ENCODE peak calls at places on chromosomes 5 and 9, in nine cellular contexts. D is left ventricle myocardium inferior; O is NCI-H1092; Q is substantia nigra; K is HT1080; J is endothelial cell; P is memory B cell; S is activated T-helper 2 cell treated with anti-CD3 and anti-CD28 coated beads, Interferon-gamma antibody, Interleukin-2, Interleukin-4, amounts not matched to agents 10 μg/mL and 5 μg/mL and 100 μg/mL, durations not matched to agents 14 hours and 24 hours and 36 hours; C is activated naive CD4-positive, alpha-beta T cell. N is an unnamed sample.

GRCh38 chr5:136484808-136485207 is 119.5 kb upstream of the TRPC7 start:
- DNase-seq in P (no peak), J (no peak), D (no peak), C (no peak), O (no peak), K (no peak), S (no peak), Q (no peak), N (no peak)

GRCh38 chr9:88725300-88726024 is 190.5 kb downstream of the NXNL2 start:
- DNase-seq in P (no peak), O (no peak), Q (no peak), J (no peak), S (no peak), D (no peak), K (no peak), C (no peak), N (no peak)

GRCh38 chr9:34246453-34246852 is 67.6 kb downstream of the UBAP1 start:
- DNase-seq in D (no peak), J (no peak), Q (no peak), P (no peak), S (no peak), O (no peak), C (no peak), K (no peak), N (no peak)

GRCh38 chr5:79956173-79956670 is 34.8 kb downstream of the MTX3 start:
- DNase-seq in K (peak), P (no peak), O (no peak), S (no peak), J (no peak), D (no peak), Q (no peak), C (no peak), N (no peak)

GRCh38 chr5:169100735-169101075 is 200.2 kb downstream of the SLIT3 start:
- DNase-seq in P (no peak), K (peak), S (no peak), C (no peak), Q (no peak), D (no peak), J (no peak), O (no peak), N (no peak)

GRCh38 chr9:133844876-133845658 is 106.9 kb upstream of the SARDH start:
- DNase-seq in C (no peak), D (peak), P (no peak), Q (peak), O (no peak), K (no peak), J (no peak), S (no peak), N (no peak)

GRCh38 chr5:134637106-134637721 is 4.6 kb upstream of the SAR1B start:
- DNase-seq in D (no peak), C (no peak), S (no peak), K (no peak), P (no peak), Q (no peak), J (no peak), O (no peak), N (no peak)

GRCh38 chr9:114207034-114207815 is 51.9 kb downstream of the COL27A1 start:
- DNase-seq in P (no peak), K (peak), Q (no peak), S (no peak), J (no peak), O (no peak), C (no peak), D (peak), N (no peak)

GRCh38 chr5:149024477-149024876 is 38.4 kb downstream of the SH3TC2 start:
- DNase-seq in S (no peak), K (peak), J (no peak), P (no peak), O (no peak), D (no peak), Q (no peak), C (no peak), N (no peak)

GRCh38 chr5:93519737-93520136 is 61.3 kb downstream of the NR2F1-AS1 start:
- DNase-seq in O (no peak), D (no peak), P (no peak), C (no peak), Q (no peak), K (no peak), J (no peak), S (no peak), N (no peak)

GRCh38 chr9:113181165-113181564 is 30.4 kb downstream of the SLC31A2 start:
- DNase-seq in K (no peak), P (no peak), O (no peak), Q (no peak), J (no peak), D (no peak), S (no peak), C (no peak), N (no peak)

GRCh38 chr5:119405444-119405843 is 46.9 kb upstream of the HSD17B4 start:
- DNase-seq in J (no peak), P (no peak), K (no peak), O (no peak), Q (no peak), C (no peak), D (no peak), S (no peak), N (no peak)

GRCh38 chr9:86540999-86541398 is 186.8 kb upstream of the TUT7 start:
- DNase-seq in P (no peak), J (no peak), S (no peak), O (no peak), K (no peak), Q (no peak), D (no peak), C (no peak), N (no peak)

GRCh38 chr5:73748510-73749410 is 122.8 kb downstream of the ARHGEF28 start:
- DNase-seq in C (no peak), D (peak), K (no peak), O (peak), P (no peak), S (no peak), Q (no peak), J (no peak), N (no peak)

GRCh38 chr5:80591352-80591751 is 21.3 kb upstream of the ANKRD34B start:
- DNase-seq in O (no peak), Q (no peak), D (no peak), P (no peak), J (no peak), S (no peak), K (peak), C (no peak), N (no peak)

GRCh38 chr9:136664000-136664798 is 1.5 kb downstream of the EGFL7 start:
- DNase-seq in J (no peak), P (no peak), D (no peak), S (no peak), Q (no peak), K (no peak), C (no peak), O (no peak), N (no peak)

GRCh38 chr5:132840896-132841818 is 10.7 kb upstream of the SHROOM1 start:
- DNase-seq in Q (no peak), P (no peak), D (no peak), S (no peak), K (peak), C (no peak), O (no peak), J (no peak), N (no peak)

GRCh38 chr5:95081500-95082355 is 203.2 kb downstream of the MCTP1 start:
- DNase-seq in K (peak), C (peak), Q (no peak), S (peak), D (peak), O (no peak), J (no peak), P (no peak), N (no peak)

GRCh38 chr9:124698265-124698664 is 72.8 kb downstream of the NR6A1 start:
- DNase-seq in S (no peak), D (no peak), J (no peak), Q (no peak), O (no peak), P (no peak), C (no peak), K (no peak), N (no peak)

GRCh38 chr9:967851-968641 is 8.4 kb upstream of the DMRT3 start:
- DNase-seq in D (no peak), J (peak), P (no peak), S (no peak), C (no peak), Q (no peak), O (no peak), K (no peak), N (no peak)

GRCh38 chr9:36934478-36935065 is 99.5 kb downstream of the PAX5 start:
- DNase-seq in D (no peak), O (peak), S (no peak), Q (no peak), P (no peak), J (no peak), C (no peak), K (no peak), N (peak)